ENCODE peak calls at places on chromosomes 12 and 14, in four cellular contexts. Q is osteoblast, N is K562, B is AG04450. R is an unnamed sample.

GRCh38 chr12:104342147-104342546 is 38.6 kb downstream of the EID3 start:
- DNase-seq in Q (no peak), N (no peak), B (no peak), R (no peak)

GRCh38 chr14:69716483-69717187 is 50.3 kb upstream of the SRSF5 start:
- DNase-seq in Q (peak), N (no peak), B (peak), R (no peak)

GRCh38 chr12:114668905-114669304 is 15.1 kb downstream of the TBX3 start:
- DNase-seq in Q (no peak), N (no peak), B (no peak), R (no peak)

GRCh38 chr12:100289011-100289410 is 22.0 kb downstream of the SCYL2 start:
- DNase-seq in Q (no peak), N (no peak), B (no peak), R (no peak)

GRCh38 chr14:95067526-95067925 is 89.8 kb downstream of the DICER1 start:
- DNase-seq in Q (no peak), N (no peak), B (no peak), R (no peak)

GRCh38 chr14:23559010-23559920 is 3.2 kb downstream of the THTPA start:
- DNase-seq in Q (peak), N (peak), B (peak), R (no peak)

GRCh38 chr14:104425763-104426691 is 153.5 kb upstream of the C14orf180 start:
- DNase-seq in Q (peak), N (no peak), B (no peak), R (no peak)

GRCh38 chr14:53764846-53765245 is 191.8 kb downstream of the BMP4 start:
- DNase-seq in Q (no peak), N (no peak), B (no peak), R (no peak)

GRCh38 chr14:70422538-70422937 is 5.6 kb upstream of the SYNJ2BP start:
- DNase-seq in Q (no peak), N (no peak), B (no peak), R (no peak)

GRCh38 chr12:82555699-82556098 is 131.0 kb upstream of the TMTC2 start:
- DNase-seq in Q (no peak), N (no peak), B (no peak), R (no peak)

GRCh38 chr12:1611775-1612174 is 17.3 kb upstream of the WNT5B start:
- DNase-seq in Q (peak), N (no peak), B (peak), R (no peak)

GRCh38 chr12:116201908-116202307 is 75.6 kb downstream of the MED13L start:
- DNase-seq in Q (peak), N (no peak), B (no peak), R (no peak)

GRCh38 chr12:124780752-124781685 is 82.6 kb downstream of the SCARB1 start:
- DNase-seq in Q (no peak), N (no peak), B (no peak), R (no peak)

GRCh38 chr14:22471545-22472121 is 117.4 kb downstream of the DAD1 start:
- DNase-seq in Q (peak), N (peak), B (no peak), R (no peak)

GRCh38 chr14:86712727-86713126 is 1182.8 kb downstream of the FLRT2 start:
- DNase-seq in Q (no peak), N (no peak), B (no peak), R (no peak)

GRCh38 chr12:108768591-108769500 is 37.5 kb upstream of the CORO1C start:
- DNase-seq in Q (peak), N (peak), B (no peak), R (no peak)

GRCh38 chr12:26406813-26407212 is 211.4 kb downstream of the SSPN start:
- DNase-seq in Q (no peak), N (no peak), B (no peak), R (no peak)

GRCh38 chr14:67695394-67695949 is at the start of gene RDH11:
- DNase-seq in Q (peak), N (peak), B (peak), R (peak)

GRCh38 chr14:72558721-72559120 is 335.2 kb downstream of the DPF3 start:
- DNase-seq in Q (peak), N (no peak), B (peak), R (no peak)

GRCh38 chr14:67620217-67620789 is 583 bp downstream of the ARG2 start:
- DNase-seq in Q (no peak), N (no peak), B (no peak), R (no peak)

GRCh38 chr14:36212577-36212976 is 36.1 kb upstream of the PTCSC3 start:
- DNase-seq in Q (no peak), N (no peak), B (no peak), R (no peak)

GRCh38 chr12:115385141-115385540 is 701.2 kb upstream of the TBX3 start:
- DNase-seq in Q (no peak), N (no peak), B (no peak), R (no peak)

GRCh38 chr12:121975029-121975428 is 46.7 kb upstream of the BCL7A start:
- DNase-seq in Q (no peak), N (no peak), B (no peak), R (no peak)

GRCh38 chr14:95463173-95463901 is 53.1 kb downstream of the SYNE3 start:
- DNase-seq in Q (peak), N (no peak), B (no peak), R (no peak)

GRCh38 chr14:83707056-83707455 is 1822.9 kb upstream of the FLRT2 start:
- DNase-seq in Q (no peak), N (no peak), B (no peak), R (no peak)

GRCh38 chr12:12181516-12181915 is 85.3 kb downstream of the LRP6 start:
- DNase-seq in Q (no peak), N (no peak), B (no peak), R (no peak)

GRCh38 chr14:51848120-51848519 is 12.3 kb upstream of the GNG2 start:
- DNase-seq in Q (no peak), N (no peak), B (no peak), R (no peak)

GRCh38 chr12:100268835-100269564 is 2.0 kb downstream of the SCYL2 start:
- DNase-seq in Q (peak), N (no peak), B (no peak), R (no peak)

GRCh38 chr12:79776111-79776510 is 85.3 kb upstream of the PAWR start:
- DNase-seq in Q (no peak), N (no peak), B (no peak), R (no peak)

GRCh38 chr12:59972941-59973340 is 377.1 kb downstream of the SLC16A7 start:
- DNase-seq in Q (no peak), N (no peak), B (peak), R (no peak)

GRCh38 chr12:64670856-64671639 is 60.8 kb downstream of the RASSF3 start:
- DNase-seq in Q (peak), N (no peak), B (no peak), R (no peak)

GRCh38 chr14:60720391-60720790 is 3.8 kb downstream of the SIX4 start:
- DNase-seq in Q (no peak), N (no peak), B (no peak), R (no peak)
- H3K4me3 ChIP-seq in Q (peak), N (no peak), B (peak), R (no peak)

GRCh38 chr12:129762436-129762835 is 141.4 kb downstream of the TMEM132D start:
- DNase-seq in Q (no peak), N (no peak), B (no peak), R (no peak)
- TF ChIP-seq CTCF in Q (no peak), N (no peak), B (no peak), R (no peak)

GRCh38 chr14:73755434-73756014 is 41.3 kb upstream of the PNMA1 start:
- DNase-seq in Q (peak), N (peak), B (no peak), R (no peak)

GRCh38 chr14:73757876-73758391 is 43.8 kb upstream of the PNMA1 start:
- DNase-seq in Q (peak), N (no peak), B (no peak), R (no peak)

GRCh38 chr14:73758392-73759182 is 44.4 kb upstream of the PNMA1 start:
- DNase-seq in Q (peak), N (peak), B (no peak), R (no peak)

GRCh38 chr14:73759183-73759713 is 45.1 kb upstream of the PNMA1 start:
- DNase-seq in Q (peak), N (peak), B (no peak), R (no peak)

GRCh38 chr14:73757381-73757780 is 43.2 kb upstream of the PNMA1 start:
- DNase-seq in Q (no peak), N (no peak), B (no peak), R (no peak)
- H3K4me3 ChIP-seq in Q (peak), N (peak), B (peak), R (peak)

DNA sequence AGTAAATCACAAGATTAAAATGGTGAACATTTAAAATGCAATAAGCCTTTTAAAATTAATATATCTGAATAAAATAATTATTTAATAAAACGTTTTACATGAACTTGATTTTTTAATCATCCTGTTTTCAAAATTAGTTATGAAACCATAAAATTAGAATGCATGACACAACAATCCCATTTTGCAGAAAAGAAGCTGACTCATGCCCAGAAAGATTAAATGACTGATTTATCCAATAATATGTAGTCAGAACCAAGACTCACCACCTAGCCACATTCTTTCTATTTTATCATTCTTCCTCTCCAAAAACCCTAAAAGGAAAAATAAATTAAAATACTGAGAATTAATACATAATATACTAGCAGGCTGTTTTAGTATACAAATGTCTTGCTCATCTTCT is 83.0 kb upstream of the LGR5 start:
- DNase-seq in Q (no peak), N (no peak), B (no peak), R (no peak)
- TF ChIP-seq CTCF in Q (no peak), N (no peak), B (no peak), R (no peak)

GRCh38 chr12:131914179-131914702 is 14.8 kb upstream of the PUS1 start:
- DNase-seq in Q (peak), N (no peak), B (no peak), R (no peak)

GRCh38 chr12:131913666-131914065 is 15.4 kb upstream of the PUS1 start:
- DNase-seq in Q (peak), N (no peak), B (no peak), R (no peak)

GRCh38 chr12:131911851-131912525 is 17.1 kb upstream of the PUS1 start:
- DNase-seq in Q (peak), N (no peak), B (no peak), R (no peak)

GRCh38 chr12:131911251-131911650 is 16.8 kb downstream of the ULK1 start:
- DNase-seq in Q (peak), N (no peak), B (no peak), R (no peak)

DNA sequence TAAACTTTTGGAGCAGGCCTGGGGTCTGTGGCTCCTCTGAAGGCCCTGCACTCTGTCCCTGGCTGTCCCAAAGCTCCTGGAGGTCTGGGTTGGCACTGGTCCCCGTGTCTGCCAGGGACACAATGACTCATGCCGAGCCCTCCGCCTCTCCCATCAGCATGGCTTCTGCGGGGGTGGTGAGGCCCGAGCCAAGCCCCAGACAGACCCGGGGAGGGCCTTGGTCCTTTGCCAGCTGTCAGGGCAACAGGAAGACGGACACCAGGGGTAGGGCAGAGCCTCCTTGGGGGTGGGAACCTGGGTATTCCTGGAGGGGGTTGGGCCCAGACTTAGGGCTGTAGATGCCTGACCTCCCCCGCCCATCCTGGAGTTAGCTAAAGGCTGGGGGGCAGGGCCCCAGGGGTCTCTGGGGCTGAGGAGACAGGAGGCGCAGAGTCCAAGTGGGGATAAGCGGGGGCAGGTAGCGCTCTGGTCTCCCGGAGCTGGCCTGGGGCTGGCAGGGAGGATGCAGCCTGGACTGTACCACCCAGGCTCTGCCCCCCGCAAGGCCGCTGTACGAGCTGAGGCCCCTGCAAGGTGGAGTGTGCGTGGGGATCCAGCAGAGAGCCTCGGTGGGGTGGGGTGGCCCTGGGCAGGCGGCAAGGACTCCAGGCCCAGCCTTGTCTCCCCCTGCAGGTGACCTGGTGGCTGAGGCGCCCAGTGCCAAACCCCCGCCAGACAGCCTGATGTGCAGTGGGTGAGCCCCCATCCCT is 16.4 kb upstream of the PUS1 start:
- DNase-seq in Q (peak), N (no peak), B (peak), R (no peak)
- H3K4me3 ChIP-seq in Q (no peak), N (no peak), B (no peak), R (no peak)

GRCh38 chr14:93332853-93333630 is at the start of gene BTBD7:
- DNase-seq in Q (peak), N (peak), B (peak), R (peak)
- TF ChIP-seq CTCF in Q (no peak), N (no peak), B (peak), R (peak)

R was measured in GM12864.